ENCODE peak calls at places on chromosomes 3 and 15, in ten cellular contexts. O, W, U, P, Q, E, L, I, R and G are unnamed samples.

GRCh38 chr3:126881861-126882260 is 101.1 kb upstream of the PLXNA1 start:
- DNase-seq in R (no peak), W (no peak), O (no peak), L (no peak), Q (peak; percentile 33), P (no peak), U (no peak), I (no peak), E (no peak), G (no peak)

GRCh38 chr3:61009025-61009424 is 242.2 kb downstream of the FHIT start:
- DNase-seq in O (no peak), W (no peak), R (no peak), Q (no peak), I (no peak), U (no peak), L (no peak), P (no peak), E (no peak), G (no peak)

GRCh38 chr3:73511555-73511954 is 113.2 kb downstream of the PDZRN3 start:
- DNase-seq in P (no peak), R (no peak), E (no peak), U (no peak), L (no peak), O (peak; percentile 12), I (no peak), W (no peak), Q (no peak), G (no peak)

GRCh38 chr3:130093741-130094391 is 12.2 kb downstream of the ALG1L2 start:
- DNase-seq in R (no peak), O (no peak), U (peak; percentile 50), W (no peak), E (peak; percentile 77), I (no peak), P (no peak), L (no peak), Q (no peak), G (no peak)

GRCh38 chr15:40985541-40986330 is 32.5 kb downstream of the CHAC1 start:
- DNase-seq in W (no peak), U (no peak), L (no peak), Q (no peak), R (peak; percentile 53), P (no peak), I (no peak), O (no peak), E (no peak), G (no peak)

GRCh38 chr15:71891026-71891425 is 80.7 kb downstream of the NR2E3 start:
- DNase-seq in I (peak; percentile 14), E (peak; percentile 2), U (no peak), O (no peak), P (no peak), W (no peak), Q (no peak), L (no peak), R (no peak), G (no peak)

GRCh38 chr15:81155375-81156218 is 21.5 kb downstream of the CFAP161 start:
- DNase-seq in E (peak; percentile 62), Q (no peak), O (peak; percentile 3), R (peak; percentile 84), W (peak; percentile 32), L (peak; percentile 85), U (peak; percentile 60), I (peak; percentile 36), P (no peak), G (no peak)

GRCh38 chr3:104909188-104909587 is 457.5 kb upstream of the ALCAM start:
- DNase-seq in O (no peak), L (peak; percentile 48), E (no peak), Q (no peak), W (no peak), I (no peak), U (no peak), R (peak; percentile 79), P (no peak), G (no peak)

GRCh38 chr3:169945313-169945712 is 21.3 kb upstream of the SEC62 start:
- DNase-seq in E (peak; percentile 93), Q (no peak), L (peak; percentile 35), W (no peak), O (no peak), P (no peak), I (no peak), R (peak; percentile 4), U (peak; percentile 78), G (no peak)

GRCh38 chr3:194306771-194307640 is 44.1 kb downstream of the CPN2 start:
- DNase-seq in R (no peak), L (no peak), W (no peak), U (peak; percentile 61), E (peak; percentile 60), I (no peak), Q (no peak), O (no peak), P (no peak), G (no peak)

DNA sequence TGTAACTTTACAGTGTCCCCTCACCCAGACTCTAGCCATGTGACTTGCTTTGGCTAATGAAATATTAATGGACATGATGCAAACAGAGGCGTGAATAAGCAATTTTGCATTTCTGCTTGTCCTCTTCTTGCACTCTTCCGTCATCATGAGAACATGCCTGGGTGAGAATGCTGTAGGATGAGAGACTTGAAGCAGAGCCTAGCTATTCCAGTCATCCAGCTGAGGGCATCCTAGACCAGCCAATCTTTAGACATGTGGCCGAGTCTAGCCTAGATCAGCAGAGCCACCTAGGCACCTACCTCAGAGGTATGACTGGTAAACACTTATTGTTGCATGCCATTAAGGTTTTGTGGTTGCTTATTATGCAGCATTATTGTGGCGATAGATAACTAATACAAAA is 450.5 kb upstream of the AZI2 start:
- DNase-seq in O (no peak), E (no peak), I (no peak), W (no peak), P (no peak), L (peak; percentile 26), Q (no peak), U (no peak), R (peak; percentile 2), G (no peak)
- TF ChIP-seq CTCF in O (no peak), E (no peak), I (no peak), W (peak; percentile 16), P (no peak), L (no peak), Q (no peak), U (no peak), R (no peak), G (no peak)

DNA sequence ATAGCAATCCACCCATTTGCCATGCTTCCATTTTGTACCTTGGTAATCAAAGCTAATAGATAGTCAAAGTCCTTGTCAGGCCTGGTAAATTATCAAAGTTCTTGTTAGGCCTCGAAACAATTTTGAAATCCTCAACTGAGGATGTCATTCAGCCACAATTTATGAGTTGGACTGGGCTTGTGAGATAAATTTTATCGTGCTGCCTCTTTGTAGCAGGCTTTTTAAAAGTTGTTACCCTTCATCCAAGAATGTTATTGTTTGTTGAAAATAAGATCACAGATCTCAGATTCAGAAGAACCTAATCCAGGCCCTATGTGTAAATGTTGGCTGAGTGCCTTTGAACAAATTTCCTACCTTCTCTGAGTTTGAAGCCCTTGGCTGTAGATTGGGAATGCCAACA is 143.3 kb upstream of the PROK2 start:
- DNase-seq in E (no peak), Q (no peak), R (no peak), U (no peak), O (no peak), W (no peak), L (no peak), I (no peak), P (no peak), G (no peak)
- TF ChIP-seq CTCF in E (no peak), Q (no peak), R (no peak), U (no peak), O (no peak), W (no peak), L (no peak), I (no peak), P (no peak), G (no peak)

GRCh38 chr15:51286816-51287215 is 51.6 kb downstream of the CYP19A1 start:
- DNase-seq in P (no peak), O (no peak), L (no peak), E (no peak), U (no peak), R (no peak), W (peak; percentile 15), Q (no peak), I (no peak), G (no peak)

GRCh38 chr15:51281368-51281967 is 56.9 kb downstream of the CYP19A1 start:
- DNase-seq in U (peak; percentile 71), O (peak; percentile 47), P (no peak), Q (no peak), I (peak; percentile 54), L (peak; percentile 80), R (peak; percentile 62), E (peak; percentile 14), W (peak; percentile 44), G (peak; percentile 76)

GRCh38 chr15:51284871-51285270 is 53.5 kb downstream of the CYP19A1 start:
- DNase-seq in P (no peak), U (no peak), E (no peak), I (no peak), W (no peak), L (no peak), Q (no peak), O (no peak), R (no peak), G (no peak)

GRCh38 chr15:51280838-51281237 is 57.6 kb downstream of the CYP19A1 start:
- DNase-seq in Q (no peak), L (no peak), W (no peak), P (no peak), U (no peak), I (no peak), R (no peak), O (no peak), E (no peak), G (no peak)

GRCh38 chr15:51283026-51283425 is 55.4 kb downstream of the CYP19A1 start:
- DNase-seq in P (no peak), L (no peak), I (no peak), Q (no peak), E (peak; percentile 13), O (no peak), U (no peak), R (no peak), W (no peak), G (no peak)
- TF ChIP-seq CTCF in P (no peak), L (no peak), I (no peak), Q (no peak), E (peak; percentile 38), O (no peak), U (no peak), R (no peak), W (no peak), G (no peak)

DNA sequence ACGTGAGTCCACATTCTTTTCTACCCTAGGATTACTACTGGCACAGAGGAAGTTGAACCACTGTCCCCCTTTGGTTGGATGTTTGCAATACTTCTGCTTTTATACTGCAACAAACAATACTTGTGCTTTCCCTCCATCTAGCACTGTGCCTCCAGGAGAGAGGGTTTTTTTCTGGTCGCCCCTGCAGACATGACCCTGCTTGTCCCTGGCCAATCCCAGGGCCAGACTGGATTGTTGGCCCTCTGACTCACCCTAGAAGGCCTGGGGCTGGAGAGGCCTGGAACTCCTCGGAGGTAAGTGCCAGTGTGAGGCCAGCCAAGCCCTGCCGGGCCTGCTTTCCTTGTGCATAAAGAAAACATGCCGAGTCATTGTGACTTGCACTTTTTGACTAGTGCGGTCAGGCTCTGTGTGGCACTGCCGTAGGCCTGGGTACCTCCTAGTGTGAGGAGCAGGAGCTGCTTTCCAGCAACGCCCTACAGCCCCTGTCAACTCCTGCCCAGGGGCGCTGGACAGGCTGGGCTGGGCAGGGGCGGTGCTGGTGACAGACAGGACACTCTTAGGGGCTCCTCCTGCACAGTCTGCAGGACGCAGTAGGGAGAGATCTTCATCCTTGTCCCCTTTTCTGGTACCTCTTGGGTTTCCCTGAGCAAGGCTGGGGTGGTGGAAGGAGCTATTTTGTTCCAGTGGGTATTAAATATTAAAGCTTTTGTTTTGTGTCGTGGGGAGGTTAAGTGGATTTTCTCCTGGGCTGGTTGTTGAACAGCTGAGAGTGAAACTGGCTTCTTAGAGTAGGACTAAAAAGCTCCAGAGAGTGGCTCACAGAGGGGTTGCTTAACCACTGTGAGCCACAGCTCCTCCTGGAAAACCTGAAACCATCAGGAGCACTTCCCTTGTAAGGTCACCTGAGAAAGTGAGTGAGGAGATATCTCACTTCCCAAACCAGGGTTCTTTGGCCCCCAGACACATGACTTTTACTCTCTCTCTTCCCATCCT is 14.4 kb upstream of the TKT start:
- DNase-seq in L (peak; percentile 98), E (no peak), I (peak; percentile 79), P (peak; percentile 94), R (peak; percentile 96), O (peak; percentile 56), U (no peak), Q (peak; percentile 88), W (peak; percentile 97), G (peak; percentile 94)
- TF ChIP-seq CTCF in L (no peak), E (no peak), I (no peak), P (no peak), R (no peak), O (no peak), U (no peak), Q (no peak), W (peak; percentile 33), G (peak; percentile 2)